ENCODE peak calls at places on chromosomes 12 and 14, in nine cellular contexts. Z is GM06990, W is esophagus squamous epithelium, E is cardiac muscle cell, U is AG04449, J is testis, T is uterus, X is heart left ventricle, N is transverse colon. H is an unnamed sample.

GRCh38 chr12:118821386-118821928 is 159.9 kb upstream of the SRRM4 start:
- DNase-seq in Z (no peak), W (no peak), E (no peak), U (no peak), J (no peak), T (no peak), X (no peak), N (no peak), H (no peak)

GRCh38 chr14:88078525-88078924 is 73.6 kb downstream of the GPR65 start:
- DNase-seq in Z (no peak), W (no peak), E (no peak), U (no peak), J (no peak), T (no peak), X (no peak), N (no peak), H (no peak)

GRCh38 chr12:113262710-113263109 is 41.4 kb downstream of the TPCN1 start:
- DNase-seq in Z (no peak), W (no peak), E (peak), U (no peak), J (no peak), T (no peak), X (no peak), N (no peak), H (no peak)

GRCh38 chr14:104284107-104284592 is 145.8 kb downstream of the KIF26A start:
- DNase-seq in Z (no peak), W (no peak), E (no peak), U (no peak), J (no peak), T (no peak), X (no peak), N (no peak), H (no peak)

GRCh38 chr12:15299947-15300346 is 22.4 kb upstream of the PTPRO start:
- DNase-seq in Z (no peak), W (no peak), E (no peak), U (no peak), J (no peak), T (no peak), X (no peak), N (no peak), H (no peak)

GRCh38 chr12:29782821-29783772 is 645 bp downstream of the TMTC1 start:
- DNase-seq in Z (peak), W (no peak), E (peak), U (no peak), J (peak), T (peak), X (peak), N (no peak), H (no peak)

GRCh38 chr14:61535032-61535431 is 160.3 kb upstream of the HIF1A start:
- DNase-seq in Z (no peak), W (no peak), E (no peak), U (no peak), J (no peak), T (no peak), X (no peak), N (no peak), H (no peak)

GRCh38 chr12:118979763-118980406 is 1.5 kb upstream of the SRRM4 start:
- DNase-seq in Z (no peak), W (no peak), E (peak), U (no peak), J (peak), T (no peak), X (peak), N (peak), H (no peak)

GRCh38 chr14:80202888-80203562 is 8.3 kb downstream of the DIO2 start:
- DNase-seq in Z (no peak), W (no peak), E (peak), U (no peak), J (peak), T (no peak), X (no peak), N (peak), H (no peak)

GRCh38 chr12:66742508-66743367 is 63.9 kb upstream of the GRIP1 start:
- DNase-seq in Z (no peak), W (no peak), E (no peak), U (no peak), J (no peak), T (no peak), X (no peak), N (no peak), H (no peak)

GRCh38 chr12:32266756-32267155 is 132.6 kb upstream of the FGD4 start:
- DNase-seq in Z (no peak), W (no peak), E (no peak), U (no peak), J (no peak), T (no peak), X (no peak), N (no peak), H (no peak)

GRCh38 chr12:131349397-131350127 is 361.3 kb upstream of the SFSWAP start:
- DNase-seq in Z (no peak), W (no peak), E (no peak), U (no peak), J (no peak), T (no peak), X (no peak), N (no peak), H (no peak)

GRCh38 chr12:131346578-131347344 is 364.1 kb upstream of the SFSWAP start:
- DNase-seq in Z (no peak), W (no peak), E (no peak), U (no peak), J (no peak), T (no peak), X (no peak), N (no peak), H (no peak)

GRCh38 chr12:131347345-131347714 is 363.6 kb upstream of the SFSWAP start:
- DNase-seq in Z (no peak), W (no peak), E (no peak), U (no peak), J (no peak), T (no peak), X (no peak), N (no peak), H (no peak)

GRCh38 chr12:131347732-131348131 is 363.2 kb upstream of the SFSWAP start:
- DNase-seq in Z (no peak), W (no peak), E (no peak), U (no peak), J (no peak), T (no peak), X (no peak), N (no peak), H (no peak)

DNA sequence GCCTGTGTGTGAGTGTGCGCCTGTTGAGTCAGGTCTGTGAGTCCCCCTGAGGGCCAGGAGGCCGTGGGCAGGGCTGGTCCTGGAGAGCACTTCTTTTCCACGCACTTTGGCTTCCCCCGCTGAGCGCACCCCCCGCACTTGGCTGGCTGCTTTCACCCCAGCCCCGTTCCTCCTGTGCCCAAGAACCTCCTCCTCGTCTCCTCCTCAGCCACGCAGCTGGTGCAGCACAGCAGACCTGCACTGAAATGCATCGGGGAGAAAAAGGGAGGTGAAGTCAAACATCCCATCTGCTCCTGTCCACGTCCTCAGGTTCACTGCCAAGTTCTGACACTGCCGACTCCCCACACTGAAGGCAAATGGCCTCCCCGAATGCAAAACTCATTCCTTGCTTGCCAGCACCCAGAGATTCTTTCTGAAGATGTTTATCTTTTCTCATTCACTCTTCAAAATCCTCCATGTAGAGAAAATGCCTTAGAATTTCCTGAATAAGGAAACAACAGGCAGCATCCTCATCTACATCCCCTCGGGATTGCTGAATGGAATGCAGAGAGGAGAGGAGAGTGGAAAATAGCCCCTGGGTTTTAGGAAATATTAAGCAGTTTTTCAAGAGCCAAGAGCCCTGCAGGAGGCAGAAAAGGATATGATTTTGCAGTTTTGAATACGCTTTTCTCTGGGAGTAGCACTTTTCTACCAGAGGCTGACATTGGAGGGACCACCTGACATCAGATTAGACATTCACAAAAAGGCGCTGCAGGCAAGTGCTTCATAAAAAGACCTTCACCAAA is 362.5 kb upstream of the SFSWAP start:
- DNase-seq in Z (no peak), W (no peak), E (no peak), U (no peak), J (peak), T (no peak), X (no peak), N (no peak), H (no peak)
- TF ChIP-seq CTCF in Z (no peak), W (no peak), E (no peak), U (no peak), J (peak), T (peak), X (no peak), N (no peak), H (no peak)

DNA sequence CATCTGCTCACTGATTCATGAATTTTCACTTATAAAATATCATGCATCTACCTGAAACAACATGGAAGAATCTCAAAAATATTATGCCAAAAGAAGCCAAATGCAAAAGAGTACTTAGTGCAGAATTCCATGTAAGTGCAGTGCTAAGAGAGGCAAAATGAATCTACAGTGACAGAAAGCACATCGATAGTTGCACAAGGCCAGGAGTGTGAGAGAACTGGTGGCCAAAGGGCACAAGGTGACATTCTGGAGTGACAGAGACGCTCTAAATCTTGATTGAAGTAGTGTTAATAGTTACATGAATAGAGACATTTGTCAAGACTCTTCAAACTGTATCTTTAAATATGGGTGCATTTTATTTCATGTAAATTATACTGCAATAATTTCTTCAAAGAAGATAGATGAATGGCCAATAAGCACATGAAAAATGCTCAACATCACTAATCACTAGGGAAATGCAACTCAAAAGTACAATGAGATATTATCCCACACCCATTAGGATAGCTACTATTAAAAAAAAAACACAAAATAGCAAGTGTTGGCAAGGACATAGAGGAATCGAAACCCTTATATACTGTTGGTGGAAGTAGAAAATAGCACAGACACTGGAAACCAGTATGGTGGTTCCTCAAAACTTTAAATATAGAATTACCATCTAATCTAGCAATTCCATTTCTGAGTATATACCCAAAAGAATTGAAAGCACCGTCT is 71.7 kb upstream of the KICS2 start:
- DNase-seq in Z (peak), W (no peak), E (no peak), U (no peak), J (no peak), T (no peak), X (no peak), N (no peak), H (no peak)
- H3K4me3 ChIP-seq in Z (no peak), W (peak), E (no peak), U (no peak), J (no peak), T (no peak), X (no peak), N (no peak), H (no peak)

GRCh38 chr14:71429900-71430299 is 502.3 kb upstream of the RGS6 start:
- DNase-seq in Z (no peak), W (no peak), E (no peak), U (no peak), J (no peak), T (no peak), X (no peak), N (no peak), H (no peak)

GRCh38 chr14:71430321-71431168 is 501.7 kb upstream of the RGS6 start:
- DNase-seq in Z (peak), W (no peak), E (no peak), U (no peak), J (no peak), T (no peak), X (no peak), N (no peak), H (no peak)

GRCh38 chr14:71423481-71423880 is 508.7 kb upstream of the RGS6 start:
- DNase-seq in Z (no peak), W (no peak), E (no peak), U (no peak), J (no peak), T (no peak), X (no peak), N (no peak), H (no peak)

GRCh38 chr14:71431169-71431525 is 501.1 kb upstream of the RGS6 start:
- DNase-seq in Z (peak), W (no peak), E (no peak), U (no peak), J (no peak), T (no peak), X (no peak), N (no peak), H (no peak)

DNA sequence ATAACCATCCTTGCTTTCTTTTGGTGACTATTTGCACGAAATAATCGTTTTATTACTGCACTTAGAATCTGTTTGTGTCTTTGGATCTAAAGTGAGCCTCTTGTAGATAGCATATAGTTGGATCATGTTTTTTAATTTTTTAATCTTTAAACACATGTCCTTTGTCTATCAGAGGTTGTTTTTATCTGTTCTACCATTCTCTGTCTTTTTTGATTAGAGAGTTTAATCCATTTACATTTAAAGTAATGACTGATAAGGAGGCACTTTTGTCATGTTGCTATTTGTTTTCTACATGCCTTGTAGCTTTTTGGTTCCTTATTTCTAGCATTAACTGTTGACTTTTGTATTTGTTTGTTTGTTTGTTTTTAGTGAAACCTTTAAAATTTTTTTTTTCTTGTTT is 506.2 kb upstream of the RGS6 start:
- DNase-seq in Z (no peak), W (no peak), E (no peak), U (no peak), J (no peak), T (no peak), X (no peak), N (no peak), H (no peak)
- TF ChIP-seq CTCF in Z (no peak), W (no peak), E (no peak), U (no peak), J (no peak), T (no peak), X (no peak), N (no peak), H (no peak)

DNA sequence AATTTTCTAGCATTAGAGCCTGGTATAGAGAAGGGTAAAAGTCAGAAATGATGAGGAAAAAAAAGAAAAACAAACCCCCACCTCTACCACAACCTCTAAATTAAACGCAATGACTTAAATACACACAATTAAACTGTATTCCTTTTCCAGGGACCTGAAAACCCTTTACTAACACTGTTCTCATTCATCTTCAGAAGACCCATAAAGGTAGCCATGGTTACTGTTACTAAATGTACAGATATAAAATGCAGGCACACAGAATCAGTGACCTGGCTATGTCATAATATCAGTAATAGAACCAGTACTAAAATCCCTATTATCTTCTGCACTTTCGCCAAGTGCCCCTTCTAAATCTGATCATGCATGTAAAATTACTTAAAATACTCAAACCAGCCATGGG is 1.4 kb downstream of the ACIN1 start:
- DNase-seq in Z (no peak), W (no peak), E (no peak), U (no peak), J (no peak), T (no peak), X (no peak), N (no peak), H (no peak)
- H3K4me3 ChIP-seq in Z (peak), W (peak), E (peak), U (peak), J (peak), T (peak), X (peak), N (peak), H (peak)

GRCh38 chr14:89337161-89337560 is 79.9 kb downstream of the FOXN3 start:
- DNase-seq in Z (no peak), W (no peak), E (no peak), U (no peak), J (no peak), T (no peak), X (no peak), N (no peak), H (no peak)

GRCh38 chr14:89339158-89339557 is 77.9 kb downstream of the FOXN3 start:
- DNase-seq in Z (no peak), W (no peak), E (no peak), U (no peak), J (no peak), T (no peak), X (no peak), N (no peak), H (no peak)

GRCh38 chr14:89339579-89339978 is 77.5 kb downstream of the FOXN3 start:
- DNase-seq in Z (no peak), W (no peak), E (no peak), U (no peak), J (no peak), T (no peak), X (no peak), N (no peak), H (no peak)

GRCh38 chr14:89337912-89338311 is 79.1 kb downstream of the FOXN3 start:
- DNase-seq in Z (no peak), W (no peak), E (peak), U (no peak), J (peak), T (no peak), X (no peak), N (no peak), H (no peak)

GRCh38 chr14:89336338-89336737 is 80.7 kb downstream of the FOXN3 start:
- DNase-seq in Z (no peak), W (no peak), E (no peak), U (no peak), J (no peak), T (no peak), X (no peak), N (no peak), H (no peak)
- TF ChIP-seq CTCF in Z (peak), W (peak), E (no peak), U (no peak), J (no peak), T (no peak), X (no peak), N (peak), H (no peak)

GRCh38 chr14:91019673-91020072 is 40.8 kb downstream of the RPS6KA5 start:
- DNase-seq in Z (no peak), W (no peak), E (no peak), U (no peak), J (no peak), T (no peak), X (no peak), N (no peak), H (no peak)

GRCh38 chr14:91017011-91017410 is 43.4 kb downstream of the RPS6KA5 start:
- DNase-seq in Z (no peak), W (no peak), E (no peak), U (no peak), J (no peak), T (no peak), X (no peak), N (no peak), H (no peak)

GRCh38 chr14:91018465-91018864 is 42.0 kb downstream of the RPS6KA5 start:
- DNase-seq in Z (no peak), W (no peak), E (no peak), U (no peak), J (no peak), T (no peak), X (no peak), N (no peak), H (no peak)

GRCh38 chr14:91021115-91021514 is 39.3 kb downstream of the RPS6KA5 start:
- DNase-seq in Z (no peak), W (no peak), E (no peak), U (no peak), J (no peak), T (no peak), X (no peak), N (no peak), H (no peak)

GRCh38 chr14:91021991-91022621 is 38.3 kb downstream of the RPS6KA5 start:
- DNase-seq in Z (no peak), W (no peak), E (no peak), U (no peak), J (no peak), T (no peak), X (no peak), N (no peak), H (no peak)
- H3K4me3 ChIP-seq in Z (peak), W (peak), E (no peak), U (peak), J (peak), T (peak), X (peak), N (peak), H (no peak)

DNA sequence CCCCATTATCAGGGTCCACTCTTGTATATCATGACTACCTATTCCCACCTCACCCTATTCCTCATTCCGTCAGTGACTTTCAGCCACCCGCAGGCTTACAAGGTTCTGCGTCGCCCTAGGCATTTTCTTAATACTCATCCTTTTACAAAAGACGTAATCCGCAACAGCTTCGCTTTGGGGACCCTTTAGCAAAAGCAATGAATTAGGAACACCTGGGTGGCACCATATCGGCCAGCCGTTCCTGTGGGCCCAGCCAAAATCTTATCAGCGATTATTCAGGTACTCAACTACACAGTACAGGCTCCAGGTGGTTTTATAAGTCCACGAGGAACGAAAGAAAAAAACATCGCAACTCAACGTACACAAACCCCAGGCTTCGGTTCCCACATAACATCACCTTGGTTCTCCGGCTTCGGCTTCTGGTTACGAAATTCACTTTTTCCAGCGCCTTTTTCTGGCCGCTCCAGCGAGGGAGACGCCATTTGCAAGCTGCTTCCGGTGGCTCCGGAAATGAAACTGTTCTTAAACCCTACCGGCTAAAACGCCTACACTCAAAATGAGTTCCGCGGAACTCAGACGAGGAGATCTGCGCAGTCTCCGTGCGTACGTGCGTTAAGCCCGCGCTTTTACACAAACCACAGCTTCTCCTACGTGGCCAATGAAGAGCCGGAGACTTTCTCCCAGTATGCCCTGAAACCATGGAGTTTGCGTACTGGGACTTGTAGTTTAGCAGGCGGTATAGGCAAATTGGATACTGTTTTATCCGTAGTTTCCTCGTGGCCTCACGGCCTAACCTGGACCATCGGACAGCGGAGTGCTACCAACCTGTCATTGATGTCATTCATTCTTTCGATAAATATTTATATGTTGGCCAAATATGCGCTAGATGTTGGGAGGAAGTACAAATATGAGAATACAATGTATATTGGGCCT is at the start of gene KRR1:
- DNase-seq in Z (peak), W (peak), E (peak), U (peak), J (peak), T (peak), X (peak), N (peak), H (peak)
- TF ChIP-seq CTCF in Z (no peak), W (peak), E (no peak), U (no peak), J (peak), T (peak), X (peak), N (peak), H (peak)

GRCh38 chr12:107488666-107489065 is 196.9 kb upstream of the PWP1 start:
- DNase-seq in Z (no peak), W (no peak), E (no peak), U (peak), J (no peak), T (no peak), X (no peak), N (no peak), H (no peak)
- H3K4me3 ChIP-seq in Z (no peak), W (no peak), E (no peak), U (no peak), J (no peak), T (no peak), X (no peak), N (no peak), H (no peak)

GRCh38 chr12:11922361-11922760 is 148.4 kb upstream of the BCL2L14 start:
- DNase-seq in Z (no peak), W (no peak), E (no peak), U (no peak), J (no peak), T (no peak), X (no peak), N (no peak), H (no peak)
- TF ChIP-seq CTCF in Z (no peak), W (no peak), E (no peak), U (no peak), J (no peak), T (no peak), X (no peak), N (no peak), H (no peak)

H was measured in BJ.